ENCODE peak calls at places on chromosome 6, in seven cellular contexts. H is fibroblast of lung, W is mesothelial cell of epicardium, T is coronary artery, D is dorsolateral prefrontal cortex, U is lung, A is tibial artery. K is an unnamed sample.

GRCh38 chr6:49805246-49805645 is 18.2 kb upstream of the PGK2 start:
- DNase-seq in H (no peak), W (no peak), T (no peak), D (no peak), U (no peak), A (no peak), K (no peak)

GRCh38 chr6:8739454-8739853 is 304.1 kb upstream of the SLC35B3 start:
- DNase-seq in H (no peak), W (no peak), T (no peak), D (no peak), U (no peak), A (no peak), K (no peak)

GRCh38 chr6:84227044-84227433 is 404 bp downstream of the CEP162 start:
- DNase-seq in H (no peak), W (no peak), T (no peak), D (no peak), U (no peak), A (no peak), K (no peak)

GRCh38 chr6:133888931-133889556 is at the start of gene TCF21:
- DNase-seq in H (peak; percentile 91), W (peak; percentile 48), T (peak; percentile 81), D (no peak), U (no peak), A (no peak), K (no peak)

GRCh38 chr6:91704531-91704930 is 1117.7 kb upstream of the MAP3K7 start:
- DNase-seq in H (peak; percentile 47), W (no peak), T (no peak), D (no peak), U (no peak), A (no peak), K (no peak)

GRCh38 chr6:135163440-135163738 is 17.7 kb upstream of the MYB start:
- DNase-seq in H (no peak), W (no peak), T (no peak), D (no peak), U (no peak), A (no peak), K (no peak)

GRCh38 chr6:26500102-26500501 is at the start of gene BTN1A1:
- DNase-seq in H (no peak), W (no peak), T (no peak), D (no peak), U (no peak), A (no peak), K (no peak)

GRCh38 chr6:163711615-163712568 is 297.4 kb downstream of the QKI start:
- DNase-seq in H (peak; percentile 41), W (no peak), T (peak; percentile 81), D (peak; percentile 43), U (peak; percentile 49), A (peak; percentile 89), K (no peak)

GRCh38 chr6:114339706-114340105 is 3.1 kb downstream of the HS3ST5 start:
- DNase-seq in H (no peak), W (no peak), T (no peak), D (no peak), U (no peak), A (no peak), K (no peak)

GRCh38 chr6:163826668-163827067 is 412.1 kb downstream of the QKI start:
- DNase-seq in H (no peak), W (no peak), T (no peak), D (no peak), U (no peak), A (no peak), K (no peak)

GRCh38 chr6:139583420-139583819 is 209.0 kb upstream of the CITED2 start:
- DNase-seq in H (no peak), W (no peak), T (no peak), D (no peak), U (no peak), A (no peak), K (no peak)

GRCh38 chr6:9516207-9516606 is 898.7 kb downstream of the TFAP2A start:
- DNase-seq in H (peak; percentile 64), W (no peak), T (no peak), D (no peak), U (no peak), A (no peak), K (no peak)

GRCh38 chr6:124964084-124964763 is 2.0 kb downstream of the RNF217 start:
- DNase-seq in H (peak; percentile 88), W (no peak), T (no peak), D (no peak), U (peak; percentile 35), A (no peak), K (no peak)

GRCh38 chr6:15535495-15536200 is 127.2 kb downstream of the DTNBP1 start:
- DNase-seq in H (no peak), W (no peak), T (no peak), D (no peak), U (peak; percentile 9), A (no peak), K (no peak)

GRCh38 chr6:73558624-73559398 is 38.0 kb upstream of the EEF1A1 start:
- DNase-seq in H (no peak), W (no peak), T (no peak), D (no peak), U (no peak), A (no peak), K (no peak)

DNA sequence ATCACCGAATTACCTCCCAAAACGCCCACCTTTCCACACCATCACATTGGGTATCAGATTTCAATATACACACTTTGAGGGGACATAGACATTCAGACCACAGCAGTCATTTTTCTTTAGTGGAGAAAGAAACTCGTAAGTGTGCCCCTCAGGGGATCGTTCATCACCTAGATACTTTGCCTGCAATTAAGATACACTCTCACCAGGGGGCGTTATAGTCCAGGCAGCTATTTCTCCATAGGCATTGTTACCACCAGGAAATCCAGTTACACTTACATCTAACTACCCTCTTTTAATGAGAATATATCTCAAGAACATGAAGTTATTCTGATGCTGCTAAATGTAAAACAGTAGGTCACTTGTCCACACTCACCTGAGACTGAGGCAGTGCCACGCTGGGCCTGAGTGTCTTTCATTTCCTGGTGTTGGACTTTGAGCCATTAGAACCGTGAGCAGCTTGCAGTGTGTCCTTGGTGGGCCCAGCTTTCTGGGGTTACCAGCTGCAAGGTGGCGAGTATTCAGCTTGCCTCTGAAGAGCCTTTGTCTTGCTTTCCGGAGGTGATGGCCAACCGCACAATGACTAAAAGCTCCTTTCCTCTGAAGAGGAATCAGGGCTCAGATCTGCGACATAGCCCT is 35.1 kb upstream of the UNC93A start:
- DNase-seq in H (no peak), W (no peak), T (no peak), D (no peak), U (no peak), A (no peak), K (no peak)
- TF ChIP-seq CTCF in H (no peak), W (no peak), T (no peak), D (no peak), U (no peak), A (no peak), K (no peak)

GRCh38 chr6:160041608-160042007 is 72.7 kb downstream of the IGF2R start:
- DNase-seq in H (peak; percentile 88), W (no peak), T (no peak), D (peak; percentile 33), U (peak; percentile 84), A (no peak), K (no peak)
- TF ChIP-seq CTCF in H (peak; percentile 19), W (no peak), T (no peak), D (no peak), U (no peak), A (no peak), K (no peak)

GRCh38 chr6:151762817-151763216 is 44.7 kb upstream of the ESR1 start:
- DNase-seq in H (no peak), W (no peak), T (no peak), D (no peak), U (no peak), A (no peak), K (no peak)

GRCh38 chr6:151763303-151763702 is 44.2 kb upstream of the ESR1 start:
- DNase-seq in H (peak; percentile 13), W (no peak), T (no peak), D (no peak), U (no peak), A (no peak), K (no peak)

GRCh38 chr6:151760486-151760885 is 47.0 kb upstream of the ESR1 start:
- DNase-seq in H (no peak), W (no peak), T (no peak), D (no peak), U (no peak), A (no peak), K (no peak)

GRCh38 chr6:151763938-151764680 is 43.4 kb upstream of the ESR1 start:
- DNase-seq in H (peak; percentile 82), W (peak; percentile 77), T (peak; percentile 92), D (peak; percentile 68), U (peak; percentile 88), A (peak; percentile 96), K (no peak)

DNA sequence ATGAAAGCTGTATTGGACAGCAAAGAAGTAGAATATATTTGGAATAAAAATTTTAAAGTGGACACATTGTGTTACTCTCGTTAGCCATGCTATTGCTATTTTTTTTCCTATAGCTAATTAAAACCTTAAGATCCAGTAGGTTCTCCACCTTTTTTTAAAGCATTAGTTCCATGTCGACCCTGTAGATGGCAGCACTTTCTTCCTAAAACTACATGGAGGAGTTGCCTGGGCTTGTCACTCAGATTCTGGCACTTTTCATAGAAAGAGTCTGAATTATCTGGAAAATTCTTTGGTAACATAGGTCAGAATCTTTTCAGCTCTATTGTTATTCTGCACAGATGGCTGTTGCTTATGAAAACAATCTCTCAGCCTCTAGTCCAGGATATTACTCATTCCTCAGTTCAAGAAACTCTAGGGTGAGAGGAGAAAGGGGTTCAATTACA is 42.0 kb upstream of the ESR1 start:
- DNase-seq in H (peak; percentile 83), W (no peak), T (no peak), D (no peak), U (peak; percentile 42), A (no peak), K (peak; percentile 32)
- TF ChIP-seq CTCF in H (peak; percentile 79), W (peak; percentile 79), T (peak; percentile 53), D (peak; percentile 76), U (peak; percentile 36), A (peak; percentile 74), K (peak; percentile 78)

DNA sequence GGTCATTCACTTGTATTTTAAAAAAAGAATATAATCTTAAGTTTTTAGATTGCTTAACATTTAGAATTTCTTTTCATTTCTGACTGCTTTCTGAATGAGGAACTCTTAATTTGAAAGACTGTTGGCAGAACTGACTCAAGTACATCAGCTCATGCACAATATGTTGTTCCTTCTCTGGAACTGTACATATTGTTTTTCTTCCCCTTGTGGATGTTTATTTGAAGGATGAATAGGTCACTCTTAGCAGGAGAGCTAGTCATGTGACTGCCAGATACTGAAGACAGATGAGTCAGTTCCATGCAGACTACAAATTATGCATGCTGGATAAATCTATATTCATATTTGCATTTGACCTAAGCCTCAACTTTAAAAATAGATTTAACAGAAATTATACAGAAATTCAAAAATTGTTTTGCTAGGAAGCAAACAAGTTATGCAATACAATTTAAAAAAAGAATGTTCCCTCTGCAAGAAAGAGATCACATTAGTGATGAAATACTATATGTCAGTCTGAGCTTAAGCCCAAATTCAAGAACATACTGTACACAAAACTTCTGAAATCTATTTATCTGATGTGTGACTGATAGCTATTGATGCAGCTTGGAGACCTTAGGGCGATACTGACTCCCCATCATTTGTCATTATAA is 1274.9 kb upstream of the GJE1 start:
- DNase-seq in H (peak; percentile 99), W (no peak), T (no peak), D (no peak), U (no peak), A (no peak), K (no peak)
- TF ChIP-seq CTCF in H (no peak), W (no peak), T (no peak), D (no peak), U (no peak), A (no peak), K (no peak)

GRCh38 chr6:89302936-89303335 is 12.2 kb downstream of the GABRR2 start:
- DNase-seq in H (no peak), W (no peak), T (no peak), D (no peak), U (no peak), A (no peak), K (no peak)
- TF ChIP-seq CTCF in H (no peak), W (no peak), T (no peak), D (no peak), U (no peak), A (no peak), K (no peak)

GRCh38 chr6:157898169-157898568 is 75.1 kb downstream of the SNX9 start:
- DNase-seq in H (no peak), W (no peak), T (no peak), D (peak; percentile 60), U (no peak), A (no peak), K (no peak)
- TF ChIP-seq CTCF in H (no peak), W (no peak), T (no peak), D (peak; percentile 53), U (no peak), A (peak; percentile 24), K (peak; percentile 20)